ENCODE peak calls at places on chromosomes 13 and 19, in eight cellular contexts. D is thoracic aorta; O is psoas muscle; N is left ventricle myocardium inferior; I is breast epithelium; Y is HCT116; W is left lung; G is effector memory CD4-positive, alpha-beta T cell. K is an unnamed sample. For H3K27me3, the result is how much of the 10 kb centered on the place peaks cover.

GRCh38 chr13:74715718-74716117 is 581.5 kb upstream of the KLF12 start:
- DNase-seq in Y (no peak), W (no peak), N (no peak), G (no peak), D (no peak), O (no peak), I (no peak), K (no peak)

GRCh38 chr19:58382997-58383603 is 2.3 kb upstream of the ZNF837 start:
- DNase-seq in O (no peak), Y (no peak), D (no peak), I (no peak), N (no peak), W (peak), G (no peak), K (no peak)

GRCh38 chr19:9144920-9145319 is 4.7 kb downstream of the ZNF317 start:
- DNase-seq in N (no peak), I (no peak), W (no peak), D (no peak), Y (no peak), G (no peak), O (no peak), K (no peak)

GRCh38 chr13:22227895-22228294 is 557.0 kb downstream of the FGF9 start:
- DNase-seq in G (no peak), D (no peak), N (no peak), Y (no peak), O (no peak), W (no peak), I (no peak), K (no peak)

GRCh38 chr13:76383671-76384461 is 502.3 kb downstream of the KCTD12 start:
- DNase-seq in O (no peak), W (no peak), N (no peak), I (peak), Y (no peak), G (no peak), D (no peak), K (no peak)

GRCh38 chr19:16325161-16325527 is 518 bp downstream of the KLF2 start:
- DNase-seq in D (no peak), G (peak), I (no peak), Y (no peak), O (peak), W (peak), N (peak), K (no peak)

GRCh38 chr19:55319786-55320185 is 5.4 kb downstream of the TMEM150B start:
- DNase-seq in I (no peak), G (no peak), O (peak), N (peak), W (no peak), D (no peak), Y (no peak), K (peak)

GRCh38 chr19:29978139-29978538 is 36.1 kb downstream of the URI1 start:
- DNase-seq in D (no peak), Y (no peak), I (no peak), W (no peak), O (no peak), G (no peak), N (no peak), K (no peak)

GRCh38 chr13:68439821-68440220 is 1209.7 kb upstream of the PCDH9 start:
- DNase-seq in G (no peak), D (no peak), W (no peak), I (no peak), N (no peak), Y (no peak), O (no peak), K (no peak)

GRCh38 chr13:31951215-31951678 is 80.3 kb upstream of the FRY start:
- DNase-seq in W (peak), Y (no peak), N (peak), I (peak), G (no peak), D (no peak), O (peak), K (peak)

GRCh38 chr13:21010621-21011020 is 50.8 kb downstream of the LATS2 start:
- DNase-seq in O (no peak), W (no peak), I (no peak), N (no peak), Y (no peak), D (no peak), G (no peak), K (no peak)

GRCh38 chr19:44662686-44663085 is 8.6 kb upstream of the CEACAM19 start:
- DNase-seq in D (no peak), Y (no peak), G (no peak), W (no peak), O (no peak), I (no peak), N (no peak), K (no peak)

GRCh38 chr19:9849786-9850185 is 14.7 kb downstream of the PIN1 start:
- DNase-seq in D (no peak), G (no peak), O (no peak), W (no peak), N (no peak), Y (no peak), I (no peak), K (no peak)

GRCh38 chr13:28129911-28130693 is 8.2 kb upstream of the PAN3 start:
- DNase-seq in I (no peak), W (no peak), G (no peak), N (no peak), D (no peak), Y (no peak), O (no peak), K (no peak)

GRCh38 chr19:3606690-3607289 is at the start of gene TBXA2R:
- DNase-seq in W (peak), I (peak), Y (peak), D (peak), N (peak), O (peak), G (peak), K (peak)

GRCh38 chr19:55495646-55496349 is 7.6 kb downstream of the SSC5D start:
- DNase-seq in D (no peak), G (no peak), I (no peak), N (no peak), W (no peak), Y (no peak), O (no peak), K (no peak)

GRCh38 chr13:92197669-92198068 is 799.2 kb downstream of the GPC5 start:
- DNase-seq in O (no peak), G (no peak), W (no peak), N (no peak), I (no peak), Y (no peak), D (no peak), K (no peak)

GRCh38 chr19:3360494-3361383 is 5.6 kb upstream of the NFIC start:
- DNase-seq in N (peak), D (no peak), I (peak), G (peak), W (peak), Y (no peak), O (peak), K (peak)

GRCh38 chr13:92137519-92137918 is 739.1 kb downstream of the GPC5 start:
- DNase-seq in I (no peak), G (no peak), N (no peak), Y (no peak), D (no peak), O (no peak), W (no peak), K (no peak)

GRCh38 chr19:39506598-39506943 is 7.8 kb downstream of the DLL3 start:
- DNase-seq in G (no peak), D (no peak), Y (no peak), W (no peak), I (no peak), O (no peak), N (no peak), K (no peak)

GRCh38 chr19:54252243-54252642 is 4.8 kb downstream of the LILRB5 start:
- DNase-seq in Y (no peak), O (no peak), W (no peak), N (no peak), G (no peak), D (no peak), I (no peak), K (no peak)

GRCh38 chr19:54253331-54254194 is 3.5 kb downstream of the LILRB5 start:
- DNase-seq in G (no peak), N (no peak), Y (no peak), O (no peak), W (no peak), I (no peak), D (no peak), K (no peak)

GRCh38 chr19:54252845-54253244 is 4.2 kb downstream of the LILRB5 start:
- DNase-seq in O (no peak), N (no peak), Y (no peak), I (no peak), G (no peak), W (no peak), D (no peak), K (no peak)

GRCh38 chr19:54255105-54255775 is 1.8 kb downstream of the LILRB5 start:
- DNase-seq in N (no peak), G (no peak), D (no peak), W (no peak), Y (no peak), I (no peak), O (no peak), K (no peak)

GRCh38 chr19:54254195-54254906 is 2.7 kb downstream of the LILRB5 start:
- DNase-seq in N (no peak), O (no peak), W (no peak), D (no peak), G (no peak), I (no peak), Y (no peak), K (no peak)
- H3K27me3 ChIP-seq in N (half or more), O (under half), W (under half), D (under half), G (under half), I (under half), Y (under half), K (under half)

GRCh38 chr13:24742986-24743385 is 21.0 kb upstream of the RNF17 start:
- DNase-seq in D (no peak), G (no peak), I (no peak), W (no peak), O (no peak), Y (no peak), N (no peak), K (no peak)
- H3K27me3 ChIP-seq in D (under half), G (under half), I (under half), W (under half), O (under half), Y (under half), N (half or more), K (under half)

DNA sequence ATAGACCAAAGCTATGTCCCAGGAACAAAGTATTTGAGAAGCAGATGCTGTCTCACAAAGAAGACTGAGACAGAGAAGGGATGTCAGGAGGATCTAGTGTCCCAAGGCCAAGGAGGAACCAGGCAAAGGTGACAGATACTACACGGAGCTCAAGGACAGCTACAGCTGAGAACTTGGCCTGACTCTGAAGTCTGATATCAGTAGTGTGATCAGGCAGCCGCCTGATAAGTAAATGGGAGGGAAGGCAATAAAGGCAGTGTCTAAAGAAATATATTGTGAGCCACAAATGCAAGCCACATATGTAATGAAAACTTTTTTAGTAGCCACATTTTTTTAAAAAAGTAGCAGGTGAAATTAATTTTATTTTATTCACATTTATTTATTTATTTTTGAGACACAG is 20.4 kb upstream of the NANOS3 start:
- DNase-seq in W (no peak), Y (no peak), G (no peak), N (no peak), D (no peak), I (no peak), O (no peak), K (no peak)
- H3K27me3 ChIP-seq in W (under half), Y (under half), G (under half), N (under half), D (under half), I (under half), O (under half), K (under half)

DNA sequence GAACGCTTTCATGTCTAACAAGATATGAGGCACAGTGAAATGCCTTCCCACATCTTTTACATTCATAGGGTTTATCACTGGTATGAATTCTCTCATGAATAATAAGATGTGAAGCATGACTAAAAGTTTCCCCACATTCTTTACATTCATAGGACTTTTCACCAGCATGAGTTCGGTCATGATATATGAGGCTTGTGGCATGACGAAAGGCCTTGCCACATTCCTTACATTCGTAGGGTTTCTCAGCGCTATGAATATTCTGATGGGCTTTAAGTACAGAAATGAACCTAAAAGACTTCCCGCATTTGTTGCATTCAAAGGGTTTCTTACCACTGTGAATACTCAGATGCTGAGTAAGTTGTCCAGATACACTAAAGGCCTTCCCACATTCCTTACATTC is 21.3 kb downstream of the ZNF607 start:
- DNase-seq in Y (no peak), W (no peak), D (no peak), G (no peak), N (no peak), I (no peak), O (no peak), K (no peak)
- H3K27me3 ChIP-seq in Y (under half), W (under half), D (under half), G (under half), N (under half), I (under half), O (under half), K (under half)

GRCh38 chr13:50129923-50130685 is 114.9 kb downstream of the KCNRG start:
- DNase-seq in O (peak), I (no peak), W (peak), Y (no peak), G (no peak), D (no peak), N (peak), K (peak)
- H3K27me3 ChIP-seq in O (under half), I (under half), W (half or more), Y (under half), G (half or more), D (under half), N (half or more), K (under half)

GRCh38 chr19:7698583-7698982 is 3.3 kb downstream of the FCER2 start:
- DNase-seq in O (no peak), W (no peak), N (no peak), D (no peak), G (no peak), Y (no peak), I (no peak), K (no peak)

GRCh38 chr19:7700128-7700470 is 1.8 kb downstream of the FCER2 start:
- DNase-seq in O (no peak), Y (no peak), D (no peak), N (no peak), I (no peak), G (no peak), W (no peak), K (no peak)

GRCh38 chr19:7699003-7699402 is 2.9 kb downstream of the FCER2 start:
- DNase-seq in G (no peak), O (no peak), Y (no peak), D (no peak), N (no peak), I (no peak), W (no peak), K (no peak)

GRCh38 chr19:7699422-7700127 is 2.4 kb downstream of the FCER2 start:
- DNase-seq in I (no peak), D (no peak), G (no peak), O (no peak), W (no peak), Y (no peak), N (no peak), K (no peak)

GRCh38 chr19:7697721-7698287 is 4.1 kb downstream of the FCER2 start:
- DNase-seq in I (no peak), G (no peak), D (no peak), O (no peak), W (no peak), Y (no peak), N (no peak), K (no peak)
- H3K27me3 ChIP-seq in I (under half), G (under half), D (under half), O (under half), W (under half), Y (under half), N (half or more), K (half or more)

GRCh38 chr13:99421758-99422555 is 79.3 kb upstream of the TM9SF2 start:
- DNase-seq in D (no peak), O (no peak), W (peak), Y (no peak), I (no peak), G (no peak), N (no peak), K (no peak)
- H3K27me3 ChIP-seq in D (under half), O (under half), W (under half), Y (under half), I (under half), G (under half), N (half or more), K (under half)

GRCh38 chr13:48790996-48791395 is 137.3 kb downstream of the CYSLTR2 start:
- DNase-seq in Y (no peak), D (no peak), W (no peak), O (no peak), N (no peak), I (no peak), G (no peak), K (no peak)
- H3K27me3 ChIP-seq in Y (under half), D (under half), W (under half), O (under half), N (under half), I (under half), G (under half), K (under half)

GRCh38 chr19:50432658-50433057 is at the start of gene MYBPC2:
- DNase-seq in N (no peak), I (no peak), G (no peak), W (no peak), O (no peak), D (no peak), Y (no peak), K (no peak)

GRCh38 chr19:50433201-50434180 is 799 bp downstream of the MYBPC2 start:
- DNase-seq in W (no peak), Y (no peak), D (no peak), I (no peak), G (no peak), N (no peak), O (no peak), K (no peak)

GRCh38 chr19:50432221-50432626 is 468 bp upstream of the MYBPC2 start:
- DNase-seq in N (no peak), O (no peak), W (no peak), G (no peak), I (no peak), Y (no peak), D (no peak), K (no peak)

GRCh38 chr19:50430888-50431342 is 1.8 kb upstream of the MYBPC2 start:
- DNase-seq in N (no peak), W (no peak), G (no peak), D (no peak), O (no peak), Y (no peak), I (no peak), K (no peak)

GRCh38 chr19:50431343-50432220 is 1.1 kb upstream of the MYBPC2 start:
- DNase-seq in I (peak), D (peak), O (peak), W (peak), N (peak), G (peak), Y (peak), K (peak)
- H3K27me3 ChIP-seq in I (under half), D (under half), O (under half), W (under half), N (half or more), G (under half), Y (under half), K (under half)